ENCODE peak calls at places on chromosome 2, in four cellular contexts. A, B, P and M are unnamed samples.

GRCh38 chr2:197777823-197778407 is 7.2 kb downstream of the BOLL start:
- DNase-seq in A (no peak), B (peak; percentile 6), P (no peak), M (peak; percentile 38)

GRCh38 chr2:228039752-228040534 is 141.5 kb downstream of the SPHKAP start:
- DNase-seq in A (peak; percentile 11), B (no peak), P (no peak), M (peak; percentile 30)

GRCh38 chr2:80489718-80490117 is 185.2 kb upstream of the LRRTM1 start:
- DNase-seq in A (no peak), B (no peak), P (no peak), M (peak; percentile 4)

GRCh38 chr2:176106636-176107539 is at the start of gene HOXD11:
- DNase-seq in A (peak; percentile 91), B (no peak), P (no peak), M (peak; percentile 70)

GRCh38 chr2:99880148-99880983 is 262.0 kb downstream of the AFF3 start:
- DNase-seq in A (no peak), B (no peak), P (peak; percentile 85), M (no peak)

GRCh38 chr2:105502625-105503334 is 103.9 kb upstream of the FHL2 start:
- DNase-seq in A (no peak), B (no peak), P (no peak), M (no peak)

GRCh38 chr2:127526142-127526939 is at the start of gene IWS1:
- DNase-seq in A (peak; percentile 81), B (peak; percentile 92), P (peak; percentile 78), M (peak; percentile 89)

GRCh38 chr2:121197369-121198091 is 87.5 kb downstream of the TFCP2L1 start:
- DNase-seq in A (no peak), B (no peak), P (no peak), M (no peak)

GRCh38 chr2:892401-892800 is 58.2 kb upstream of the SNTG2 start:
- DNase-seq in A (no peak), B (no peak), P (no peak), M (no peak)